ENCODE peak calls at places on chromosomes 12 and 14, in six cellular contexts. One of them, this sample, is unnamed.
A peak's percentile ranks its signal among the peaks of the same experiment; 100 is the strongest.

GRCh38 chr12:53806689-53807088 is 54.9 kb upstream of the CISTR start:
- DNase-seq in endothelial cell: no peak
- DNase-seq in hepatocyte: peak; percentile 38
- DNase-seq in progenitor cell of endocrine pancreas: no peak
- DNase-seq in breast epithelium: no peak
- DNase-seq in type B pancreatic cell: no peak
- DNase-seq in this sample: no peak

GRCh38 chr12:53070901-53071492 is 8.2 kb downstream of the SPRYD3 start:
- DNase-seq in endothelial cell: no peak
- DNase-seq in breast epithelium: no peak
- DNase-seq in hepatocyte: peak; percentile 16
- DNase-seq in type B pancreatic cell: no peak
- DNase-seq in progenitor cell of endocrine pancreas: no peak
- DNase-seq in this sample: no peak

GRCh38 chr12:48185181-48185919 is 1.9 kb downstream of the CCDC184 start:
- DNase-seq in hepatocyte: peak; percentile 54
- DNase-seq in progenitor cell of endocrine pancreas: no peak
- DNase-seq in endothelial cell: no peak
- DNase-seq in breast epithelium: no peak
- DNase-seq in type B pancreatic cell: no peak
- DNase-seq in this sample: no peak

GRCh38 chr12:118544569-118544968 is 168.2 kb downstream of the SUDS3 start:
- DNase-seq in hepatocyte: no peak
- DNase-seq in endothelial cell: no peak
- DNase-seq in breast epithelium: no peak
- DNase-seq in progenitor cell of endocrine pancreas: no peak
- DNase-seq in type B pancreatic cell: no peak
- DNase-seq in this sample: no peak

GRCh38 chr12:45303955-45304354 is 88.1 kb downstream of the ANO6 start:
- DNase-seq in endothelial cell: no peak
- DNase-seq in progenitor cell of endocrine pancreas: no peak
- DNase-seq in hepatocyte: no peak
- DNase-seq in type B pancreatic cell: no peak
- DNase-seq in breast epithelium: no peak
- DNase-seq in this sample: no peak

GRCh38 chr14:91395998-91396660 is 21.5 kb downstream of the CCDC88C start:
- DNase-seq in progenitor cell of endocrine pancreas: no peak
- DNase-seq in breast epithelium: no peak
- DNase-seq in endothelial cell: no peak
- DNase-seq in type B pancreatic cell: no peak
- DNase-seq in hepatocyte: no peak
- DNase-seq in this sample: no peak

GRCh38 chr12:10213168-10214130 is 772 bp downstream of the GABARAPL1 start:
- DNase-seq in hepatocyte: peak; percentile 80
- DNase-seq in progenitor cell of endocrine pancreas: peak; percentile 27
- DNase-seq in breast epithelium: peak; percentile 71
- DNase-seq in endothelial cell: peak; percentile 67
- DNase-seq in type B pancreatic cell: no peak
- DNase-seq in this sample: peak; percentile 58

GRCh38 chr12:5392961-5393360 is 38.9 kb upstream of the NTF3 start:
- DNase-seq in type B pancreatic cell: no peak
- DNase-seq in hepatocyte: no peak
- DNase-seq in breast epithelium: no peak
- DNase-seq in endothelial cell: no peak
- DNase-seq in progenitor cell of endocrine pancreas: no peak
- DNase-seq in this sample: no peak

GRCh38 chr12:85755760-85756159 is 80.4 kb downstream of the RASSF9 start:
- DNase-seq in progenitor cell of endocrine pancreas: no peak
- DNase-seq in endothelial cell: no peak
- DNase-seq in hepatocyte: no peak
- DNase-seq in type B pancreatic cell: no peak
- DNase-seq in breast epithelium: no peak
- DNase-seq in this sample: no peak

GRCh38 chr12:28527631-28528249 is 337.5 kb downstream of the CCDC91 start:
- DNase-seq in progenitor cell of endocrine pancreas: no peak
- DNase-seq in type B pancreatic cell: no peak
- DNase-seq in hepatocyte: no peak
- DNase-seq in breast epithelium: no peak
- DNase-seq in endothelial cell: no peak
- DNase-seq in this sample: no peak

DNA sequence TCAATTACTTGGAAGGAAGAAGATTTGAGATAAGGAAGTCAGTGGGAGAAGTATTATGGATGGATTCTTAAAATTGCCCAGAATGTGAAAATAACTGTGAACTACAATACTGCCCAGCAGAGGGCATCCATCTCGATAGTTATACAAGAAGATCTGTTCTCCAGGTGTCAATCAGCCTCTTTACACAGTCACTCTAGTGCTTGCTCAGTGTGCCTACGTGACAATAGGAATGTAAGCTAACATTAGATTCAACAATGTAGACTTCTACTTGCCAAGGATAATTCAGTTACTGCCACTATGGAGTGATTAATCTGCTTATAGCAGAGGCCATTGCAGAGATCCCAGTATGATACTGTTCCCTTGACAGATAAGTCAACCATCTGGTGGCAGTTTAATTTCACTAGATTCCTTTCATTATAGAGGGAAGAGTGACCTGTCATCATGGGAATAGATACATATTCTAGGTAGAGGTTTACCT is 10.6 kb upstream of the MAP4K5 start:
- DNase-seq in endothelial cell: peak; percentile 48
- DNase-seq in progenitor cell of endocrine pancreas: no peak
- DNase-seq in type B pancreatic cell: no peak
- DNase-seq in breast epithelium: no peak
- DNase-seq in hepatocyte: peak; percentile 74
- DNase-seq in this sample: no peak
- TF ChIP-seq CTCF in endothelial cell: peak; percentile 72
- TF ChIP-seq CTCF in progenitor cell of endocrine pancreas: peak; percentile 69
- TF ChIP-seq CTCF in type B pancreatic cell: peak; percentile 76
- TF ChIP-seq CTCF in breast epithelium: peak; percentile 47
- TF ChIP-seq CTCF in hepatocyte: peak; percentile 53
- TF ChIP-seq CTCF in this sample: peak; percentile 40

DNA sequence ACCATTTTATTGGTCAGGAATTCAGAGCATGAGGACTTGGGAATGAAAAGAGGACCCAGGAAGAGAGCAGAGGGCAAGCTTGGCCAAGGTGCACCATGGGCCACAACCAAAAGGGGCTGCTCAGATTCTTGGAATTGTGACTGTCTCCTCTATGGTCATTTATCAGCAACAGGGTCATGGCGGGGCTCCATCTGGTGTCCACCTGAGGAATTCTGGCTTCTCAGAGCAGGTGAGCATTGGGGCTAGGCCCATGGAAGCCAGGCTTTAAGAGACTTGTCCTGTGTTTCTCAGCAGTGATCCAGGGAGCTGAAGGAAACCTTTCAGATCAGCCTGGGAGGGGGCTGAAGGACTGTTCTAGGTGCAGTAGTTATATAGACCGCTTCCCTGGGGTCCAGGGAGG is 2.6 kb upstream of the RIN3 start:
- DNase-seq in type B pancreatic cell: no peak
- DNase-seq in progenitor cell of endocrine pancreas: no peak
- DNase-seq in hepatocyte: no peak
- DNase-seq in endothelial cell: no peak
- DNase-seq in breast epithelium: no peak
- DNase-seq in this sample: no peak
- TF ChIP-seq CTCF in type B pancreatic cell: no peak
- TF ChIP-seq CTCF in progenitor cell of endocrine pancreas: peak; percentile 39
- TF ChIP-seq CTCF in hepatocyte: peak; percentile 12
- TF ChIP-seq CTCF in endothelial cell: no peak
- TF ChIP-seq CTCF in breast epithelium: no peak
- TF ChIP-seq CTCF in this sample: no peak

DNA sequence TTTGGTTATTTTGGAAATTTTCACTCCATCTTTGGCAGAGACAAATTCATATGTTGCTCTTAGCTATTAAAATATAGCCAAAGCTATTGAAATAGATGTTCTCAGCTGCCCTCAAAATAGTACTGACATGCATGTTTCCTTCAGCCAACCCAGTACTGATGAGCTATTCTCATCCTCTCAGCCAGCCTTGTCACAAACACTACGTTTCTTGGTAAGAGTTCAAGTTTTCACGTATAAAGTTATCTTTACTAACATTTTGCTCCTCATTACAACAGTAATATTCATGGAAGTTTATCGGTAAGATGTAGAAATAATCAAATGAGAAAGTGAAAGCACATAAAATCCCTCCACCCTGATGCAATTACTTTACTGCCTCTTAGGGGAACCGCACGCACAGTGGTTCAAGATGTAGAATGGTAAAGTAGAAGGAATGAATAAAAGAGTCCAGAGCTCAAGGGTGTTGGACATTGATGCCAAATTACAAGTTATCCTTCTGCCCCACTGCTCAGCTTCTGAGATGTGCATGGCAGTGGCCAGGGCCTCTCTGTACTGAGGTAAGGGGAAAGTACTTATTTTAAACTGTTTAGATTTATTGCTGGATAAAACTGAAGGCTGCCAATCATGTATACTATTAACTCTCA is 20.7 kb downstream of the GCH1 start:
- DNase-seq in endothelial cell: no peak
- DNase-seq in type B pancreatic cell: no peak
- DNase-seq in progenitor cell of endocrine pancreas: no peak
- DNase-seq in breast epithelium: no peak
- DNase-seq in hepatocyte: no peak
- DNase-seq in this sample: no peak
- TF ChIP-seq CTCF in endothelial cell: no peak
- TF ChIP-seq CTCF in type B pancreatic cell: no peak
- TF ChIP-seq CTCF in progenitor cell of endocrine pancreas: no peak
- TF ChIP-seq CTCF in breast epithelium: no peak
- TF ChIP-seq CTCF in hepatocyte: no peak
- TF ChIP-seq CTCF in this sample: no peak

DNA sequence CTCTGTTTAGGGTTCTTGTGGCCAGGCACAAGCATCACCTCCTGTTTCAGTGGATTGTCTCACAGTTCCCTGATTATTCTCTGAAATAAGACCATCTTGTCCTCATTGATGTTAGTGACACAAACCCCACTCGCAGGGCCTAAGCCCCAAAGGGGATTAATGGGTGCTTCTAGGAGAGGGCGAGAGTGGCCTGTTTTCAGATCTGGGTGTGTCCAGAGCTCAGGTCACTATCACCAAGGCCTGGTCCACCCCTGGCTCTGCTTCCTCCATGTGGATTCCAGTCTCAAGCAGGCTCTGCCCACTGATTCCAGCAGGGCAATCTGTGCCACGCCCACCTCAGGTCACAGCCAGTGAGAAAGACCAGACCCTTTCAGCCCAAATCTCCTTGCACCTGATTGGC is 361.9 kb downstream of the ADGRD1 start:
- DNase-seq in progenitor cell of endocrine pancreas: no peak
- DNase-seq in hepatocyte: no peak
- DNase-seq in type B pancreatic cell: no peak
- DNase-seq in endothelial cell: no peak
- DNase-seq in breast epithelium: no peak
- DNase-seq in this sample: no peak
- TF ChIP-seq CTCF in progenitor cell of endocrine pancreas: no peak
- TF ChIP-seq CTCF in hepatocyte: no peak
- TF ChIP-seq CTCF in type B pancreatic cell: no peak
- TF ChIP-seq CTCF in endothelial cell: no peak
- TF ChIP-seq CTCF in breast epithelium: no peak
- TF ChIP-seq CTCF in this sample: no peak

DNA sequence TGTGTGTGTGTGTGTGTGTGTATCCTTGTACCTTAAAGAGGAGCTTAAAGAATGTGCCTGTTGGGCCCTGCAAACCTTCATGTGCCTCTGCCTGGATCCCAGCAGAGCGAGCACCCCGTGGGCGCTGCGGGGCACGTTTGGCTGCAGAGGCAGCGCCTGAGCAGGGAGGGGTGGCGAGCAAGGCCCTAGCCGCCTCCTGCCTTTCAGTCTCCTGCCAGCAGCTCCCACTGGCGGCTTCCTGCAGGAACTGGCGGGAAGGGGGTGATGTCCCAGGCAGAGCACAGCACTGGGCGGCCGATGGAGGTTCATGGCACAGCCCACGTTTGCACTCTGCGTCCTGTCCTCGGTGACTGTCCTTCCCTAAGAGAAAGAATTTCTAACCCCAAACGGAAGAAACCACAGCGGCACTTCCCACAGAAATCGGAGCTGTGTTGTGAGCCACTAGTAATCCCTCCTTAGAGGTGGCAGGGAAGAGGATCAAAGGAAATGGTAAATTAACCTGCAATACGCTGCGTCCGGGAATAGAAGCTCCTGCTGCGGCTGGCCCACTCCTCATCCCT is 19.8 kb downstream of the ZBTB42 start:
- DNase-seq in endothelial cell: peak; percentile 74
- DNase-seq in hepatocyte: peak; percentile 81
- DNase-seq in progenitor cell of endocrine pancreas: no peak
- DNase-seq in breast epithelium: peak; percentile 76
- DNase-seq in type B pancreatic cell: no peak
- DNase-seq in this sample: no peak
- TF ChIP-seq CTCF in endothelial cell: no peak
- TF ChIP-seq CTCF in hepatocyte: peak; percentile 52
- TF ChIP-seq CTCF in progenitor cell of endocrine pancreas: peak; percentile 54
- TF ChIP-seq CTCF in breast epithelium: peak; percentile 66
- TF ChIP-seq CTCF in type B pancreatic cell: peak; percentile 60
- TF ChIP-seq CTCF in this sample: no peak

GRCh38 chr12:76043377-76043776 is 11.8 kb upstream of the PHLDA1 start:
- DNase-seq in type B pancreatic cell: no peak
- DNase-seq in hepatocyte: no peak
- DNase-seq in progenitor cell of endocrine pancreas: no peak
- DNase-seq in endothelial cell: no peak
- DNase-seq in breast epithelium: no peak
- DNase-seq in this sample: no peak

GRCh38 chr12:76038176-76038575 is 6.6 kb upstream of the PHLDA1 start:
- DNase-seq in hepatocyte: no peak
- DNase-seq in endothelial cell: no peak
- DNase-seq in breast epithelium: no peak
- DNase-seq in type B pancreatic cell: no peak
- DNase-seq in progenitor cell of endocrine pancreas: no peak
- DNase-seq in this sample: no peak

GRCh38 chr12:76040461-76040860 is 8.9 kb upstream of the PHLDA1 start:
- DNase-seq in endothelial cell: no peak
- DNase-seq in progenitor cell of endocrine pancreas: no peak
- DNase-seq in type B pancreatic cell: no peak
- DNase-seq in hepatocyte: no peak
- DNase-seq in breast epithelium: no peak
- DNase-seq in this sample: no peak

GRCh38 chr12:76042147-76042546 is 10.6 kb upstream of the PHLDA1 start:
- DNase-seq in hepatocyte: no peak
- DNase-seq in endothelial cell: no peak
- DNase-seq in type B pancreatic cell: no peak
- DNase-seq in progenitor cell of endocrine pancreas: no peak
- DNase-seq in breast epithelium: no peak
- DNase-seq in this sample: no peak

DNA sequence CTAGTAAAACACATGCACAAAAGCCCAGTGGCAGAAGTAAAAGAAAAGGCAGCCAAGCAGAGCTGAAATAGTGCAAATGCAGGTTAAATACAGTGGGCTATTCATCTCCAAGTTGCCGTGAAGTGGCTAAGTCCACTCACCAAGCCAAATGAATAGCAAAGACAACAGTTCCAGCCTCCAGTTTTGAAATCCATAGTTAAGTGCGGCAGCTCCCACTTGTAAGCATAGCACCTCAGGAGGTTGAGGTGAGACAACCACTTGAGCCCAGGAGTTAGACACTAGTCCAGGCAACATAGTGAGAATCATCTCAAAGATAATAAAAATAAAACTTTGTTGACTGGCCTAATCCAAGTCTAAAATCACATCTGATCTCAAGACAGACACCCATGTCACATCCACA is 9.8 kb upstream of the PHLDA1 start:
- DNase-seq in endothelial cell: no peak
- DNase-seq in type B pancreatic cell: no peak
- DNase-seq in breast epithelium: no peak
- DNase-seq in progenitor cell of endocrine pancreas: no peak
- DNase-seq in hepatocyte: no peak
- DNase-seq in this sample: no peak
- TF ChIP-seq CTCF in endothelial cell: no peak
- TF ChIP-seq CTCF in type B pancreatic cell: no peak
- TF ChIP-seq CTCF in breast epithelium: no peak
- TF ChIP-seq CTCF in progenitor cell of endocrine pancreas: no peak
- TF ChIP-seq CTCF in hepatocyte: no peak
- TF ChIP-seq CTCF in this sample: no peak

GRCh38 chr12:69130064-69130463 is 109.3 kb upstream of the CPSF6 start:
- DNase-seq in endothelial cell: no peak
- DNase-seq in hepatocyte: no peak
- DNase-seq in progenitor cell of endocrine pancreas: no peak
- DNase-seq in breast epithelium: no peak
- DNase-seq in type B pancreatic cell: no peak
- DNase-seq in this sample: no peak
- TF ChIP-seq CTCF in endothelial cell: no peak
- TF ChIP-seq CTCF in hepatocyte: no peak
- TF ChIP-seq CTCF in progenitor cell of endocrine pancreas: no peak
- TF ChIP-seq CTCF in breast epithelium: no peak
- TF ChIP-seq CTCF in type B pancreatic cell: no peak
- TF ChIP-seq CTCF in this sample: no peak

This sample was measured in mesothelial cell of epicardium.